ENCODE peak calls at places on chromosomes 16 and 17, in six cellular contexts. L is SW 1271; S is effector memory CD8-positive, alpha-beta T cell; F is Calu3; I is MM.1S; V is AG08395. R is an unnamed sample.

GRCh38 chr17:60851181-60851580 is 173.5 kb downstream of the BCAS3 start:
- DNase-seq in S (no peak), V (no peak), F (no peak), I (peak), L (no peak), R (no peak)

GRCh38 chr17:66540131-66540781 is 237.8 kb downstream of the PRKCA start:
- DNase-seq in I (no peak), V (peak), L (no peak), S (no peak), F (no peak), R (peak)

GRCh38 chr17:63542942-63543821 is 7.1 kb upstream of the DCAF7 start:
- DNase-seq in I (no peak), V (no peak), F (peak), L (no peak), S (no peak), R (no peak)

GRCh38 chr17:61284174-61284573 is 115.5 kb upstream of the TBX2 start:
- DNase-seq in I (no peak), F (no peak), V (no peak), L (no peak), S (no peak), R (peak)

GRCh38 chr16:70805380-70805779 is 4.4 kb upstream of the VAC14 start:
- DNase-seq in F (no peak), V (no peak), I (no peak), S (no peak), L (no peak), R (no peak)

GRCh38 chr17:32819035-32819434 is 57.9 kb downstream of the MYO1D start:
- DNase-seq in S (no peak), V (peak), I (no peak), L (no peak), F (no peak), R (no peak)

GRCh38 chr16:27313422-27314160 is at the start of gene IL4R:
- DNase-seq in L (no peak), V (peak), S (peak), I (peak), F (peak), R (peak)

GRCh38 chr17:45946841-45947256 is 52.2 kb upstream of the STH start:
- DNase-seq in V (no peak), L (no peak), I (no peak), S (no peak), F (no peak), R (peak)

GRCh38 chr17:49557204-49558024 is 18.3 kb upstream of the NXPH3 start:
- DNase-seq in S (peak), I (peak), F (peak), V (peak), L (no peak), R (peak)

GRCh38 chr17:4901108-4901647 is 1.7 kb downstream of the CHRNE start:
- DNase-seq in S (no peak), F (no peak), V (no peak), I (no peak), L (no peak), R (no peak)

GRCh38 chr16:85377388-85378144 is 235.6 kb upstream of the GSE1 start:
- DNase-seq in V (no peak), F (no peak), S (no peak), I (no peak), L (no peak), R (no peak)

GRCh38 chr17:8832711-8833352 is 33.7 kb upstream of the MFSD6L start:
- DNase-seq in I (no peak), S (no peak), L (no peak), V (no peak), F (peak), R (no peak)

GRCh38 chr17:41452276-41452675 is 11.5 kb upstream of the KRT38 start:
- DNase-seq in S (no peak), I (no peak), V (no peak), L (no peak), F (no peak), R (no peak)

GRCh38 chr17:81422776-81423697 is 27.8 kb downstream of the BAHCC1 start:
- DNase-seq in V (peak), S (no peak), F (peak), I (no peak), L (no peak), R (peak)

GRCh38 chr16:87431926-87432325 is 39.8 kb downstream of the MAP1LC3B start:
- DNase-seq in F (no peak), I (no peak), L (no peak), S (no peak), V (peak), R (peak)

GRCh38 chr17:40076595-40076994 is 13.8 kb downstream of the THRA start:
- DNase-seq in I (no peak), S (no peak), V (no peak), F (no peak), L (no peak), R (no peak)

GRCh38 chr16:4613636-4614570 is 785 bp downstream of the UBALD1 start:
- DNase-seq in F (peak), S (no peak), L (no peak), V (peak), I (no peak), R (peak)

GRCh38 chr17:82976982-82977488 is 102.4 kb upstream of the METRNL start:
- DNase-seq in V (no peak), I (no peak), L (no peak), S (no peak), F (no peak), R (no peak)

GRCh38 chr16:50386139-50386538 is 17.4 kb upstream of the BRD7 start:
- DNase-seq in I (no peak), F (no peak), L (no peak), V (no peak), S (no peak), R (no peak)

GRCh38 chr17:36675250-36675649 is 73.9 kb downstream of the MRM1 start:
- DNase-seq in S (no peak), V (no peak), I (peak), F (no peak), L (no peak), R (no peak)

GRCh38 chr16:77450790-77451487 is 16.1 kb upstream of the ADAMTS18 start:
- DNase-seq in S (no peak), L (no peak), V (no peak), F (no peak), I (peak), R (no peak)

GRCh38 chr16:19164285-19164684 is 3.8 kb upstream of the SYT17 start:
- DNase-seq in V (no peak), L (no peak), F (no peak), S (no peak), I (no peak), R (no peak)

GRCh38 chr16:19805459-19806160 is 79.0 kb downstream of the GPRC5B start:
- DNase-seq in L (no peak), I (no peak), V (no peak), S (no peak), F (peak), R (no peak)

GRCh38 chr16:58507195-58507962 is 7.4 kb downstream of the NDRG4 start:
- DNase-seq in L (no peak), S (no peak), V (no peak), F (no peak), I (no peak), R (no peak)

GRCh38 chr17:64230551-64231408 is 32.3 kb downstream of the TEX2 start:
- DNase-seq in V (peak), S (no peak), F (no peak), I (no peak), L (no peak), R (peak)

GRCh38 chr16:88194397-88195020 is 188.2 kb upstream of the ZNF469 start:
- DNase-seq in V (peak), L (no peak), S (no peak), F (no peak), I (no peak), R (no peak)

GRCh38 chr17:49146620-49147306 is 14.2 kb downstream of the B4GALNT2 start:
- DNase-seq in F (peak), I (no peak), V (peak), L (peak), S (no peak), R (peak)

GRCh38 chr17:69710926-69711325 is 296.4 kb downstream of the MAP2K6 start:
- DNase-seq in L (no peak), I (no peak), V (no peak), S (no peak), F (no peak), R (no peak)

R was measured in adipocyte.